ENCODE peak calls at places on chromosomes 6 and 20, in four cellular contexts. L, T, U and Y are unnamed samples.

GRCh38 chr6:137904822-137905617 is 38.0 kb downstream of the TNFAIP3 start:
- DNase-seq in L (peak), T (no peak), U (peak), Y (no peak)

GRCh38 chr6:3841711-3842565 is 7.2 kb upstream of the FAM50B start:
- DNase-seq in L (peak), T (no peak), U (no peak), Y (no peak)

GRCh38 chr20:13183005-13183404 is 38.1 kb upstream of the ISM1 start:
- DNase-seq in L (peak), T (no peak), U (no peak), Y (no peak)

GRCh38 chr6:51350308-51350904 is 531.7 kb downstream of the TFAP2B start:
- DNase-seq in L (no peak), T (no peak), U (no peak), Y (no peak)

GRCh38 chr6:34234667-34235604 is 1.7 kb upstream of the HMGA1 start:
- DNase-seq in L (no peak), T (no peak), U (peak), Y (no peak)

GRCh38 chr20:43731469-43731868 is 4.7 kb upstream of the GTSF1L start:
- DNase-seq in L (peak), T (no peak), U (no peak), Y (no peak)

GRCh38 chr6:129793447-129793846 is 67.7 kb downstream of the TMEM244 start:
- DNase-seq in L (no peak), T (no peak), U (no peak), Y (no peak)

GRCh38 chr20:38127011-38127621 is 38.0 kb downstream of the TGM2 start:
- DNase-seq in L (peak), T (peak), U (no peak), Y (peak)

GRCh38 chr6:154806804-154807203 is 73.6 kb downstream of the SCAF8 start:
- DNase-seq in L (no peak), T (no peak), U (no peak), Y (no peak)

GRCh38 chr6:143034689-143035334 is 25.9 kb upstream of the AIG1 start:
- DNase-seq in L (no peak), T (no peak), U (no peak), Y (no peak)

GRCh38 chr6:31356216-31356945 is 598 bp downstream of the HLA-B start:
- DNase-seq in L (peak), T (no peak), U (peak), Y (no peak)

GRCh38 chr6:26659042-26659359 is 545 bp downstream of the ZNF322 start:
- DNase-seq in L (no peak), T (peak), U (no peak), Y (no peak)

GRCh38 chr20:21251278-21251677 is 51.9 kb upstream of the XRN2 start:
- DNase-seq in L (peak), T (no peak), U (no peak), Y (no peak)

GRCh38 chr6:26520088-26520839 is 17.9 kb upstream of the HMGN4 start:
- DNase-seq in L (no peak), T (peak), U (no peak), Y (peak)

GRCh38 chr6:136685540-136686108 is 106.7 kb downstream of the MAP3K5 start:
- DNase-seq in L (no peak), T (peak), U (no peak), Y (no peak)

GRCh38 chr6:107080036-107080435 is 35.3 kb downstream of the BEND3 start:
- DNase-seq in L (no peak), T (no peak), U (no peak), Y (no peak)

GRCh38 chr20:19506021-19506420 is 252.0 kb upstream of the RIN2 start:
- DNase-seq in L (peak), T (no peak), U (no peak), Y (no peak)

GRCh38 chr20:9912858-9913434 is 74.1 kb upstream of the PAK5 start:
- DNase-seq in L (peak), T (peak), U (no peak), Y (peak)

GRCh38 chr6:125759184-125759902 is 9.9 kb downstream of the HEY2 start:
- DNase-seq in L (no peak), T (no peak), U (no peak), Y (no peak)

GRCh38 chr20:33442136-33443005 is 1.2 kb downstream of the SNTA1 start:
- DNase-seq in L (no peak), T (no peak), U (peak), Y (no peak)

GRCh38 chr6:152380351-152380767 is 256.8 kb downstream of the SYNE1 start:
- DNase-seq in L (peak), T (peak), U (no peak), Y (peak)

GRCh38 chr6:164025180-164025579 is 610.7 kb downstream of the QKI start:
- DNase-seq in L (no peak), T (no peak), U (no peak), Y (no peak)

GRCh38 chr6:7589221-7589620 is 777 bp upstream of the SNRNP48 start:
- DNase-seq in L (no peak), T (no peak), U (no peak), Y (no peak)

GRCh38 chr6:38739532-38739931 is 24.4 kb downstream of the DNAH8 start:
- DNase-seq in L (no peak), T (no peak), U (no peak), Y (no peak)

GRCh38 chr6:128686084-128686483 is 165.7 kb upstream of the PTPRK start:
- DNase-seq in L (no peak), T (no peak), U (no peak), Y (no peak)

GRCh38 chr6:150549577-150550184 is 50.0 kb upstream of the PLEKHG1 start:
- DNase-seq in L (no peak), T (no peak), U (no peak), Y (no peak)

GRCh38 chr20:14337400-14338171 is at the start of gene FLRT3:
- DNase-seq in L (peak), T (peak), U (no peak), Y (peak)

GRCh38 chr6:68638225-68638900 is 3.3 kb downstream of the ADGRB3 start:
- DNase-seq in L (no peak), T (no peak), U (no peak), Y (peak)

GRCh38 chr6:17501982-17502704 is 98.0 kb upstream of the FAM8A1 start:
- DNase-seq in L (no peak), T (no peak), U (no peak), Y (no peak)

GRCh38 chr6:51618563-51618962 is 468.9 kb downstream of the PKHD1 start:
- DNase-seq in L (no peak), T (no peak), U (no peak), Y (no peak)

GRCh38 chr6:386688-387266 is 4.8 kb upstream of the IRF4 start:
- DNase-seq in L (no peak), T (no peak), U (no peak), Y (no peak)

GRCh38 chr20:32251470-32251869 is 26.0 kb upstream of the KIF3B start:
- DNase-seq in L (no peak), T (no peak), U (no peak), Y (no peak)

GRCh38 chr20:49888341-49889244 is 26.7 kb downstream of the SPATA2 start:
- DNase-seq in L (peak), T (peak), U (peak), Y (peak)

GRCh38 chr20:57651977-57652864 is 32.0 kb upstream of the ZBP1 start:
- DNase-seq in L (no peak), T (no peak), U (no peak), Y (no peak)

GRCh38 chr6:140871911-140872310 is 1260.8 kb upstream of the GJE1 start:
- DNase-seq in L (no peak), T (no peak), U (no peak), Y (no peak)

GRCh38 chr6:166567107-166567506 is 19.4 kb downstream of the RAMACL start:
- DNase-seq in L (peak), T (peak), U (no peak), Y (peak)

GRCh38 chr6:14118444-14118843 is 872 bp downstream of the CD83 start:
- DNase-seq in L (no peak), T (no peak), U (no peak), Y (no peak)